ENCODE peak calls at places on chromosomes 11 and 22, in nine cellular contexts. B is left ventricle myocardium inferior, G is endodermal cell, Q is GM12865, Y is B cell, W is keratinocyte, L is suprapubic skin, I is HFFc6, K is progenitor cell of endocrine pancreas. U is an unnamed sample.

GRCh38 chr11:110184466-110184865 is 91.3 kb downstream of the ZC3H12C start:
- DNase-seq in L (no peak), W (no peak), Q (no peak), B (no peak), K (no peak), G (no peak), I (no peak), Y (no peak), U (no peak)

GRCh38 chr11:132062541-132062940 is 692.1 kb downstream of the NTM start:
- DNase-seq in G (no peak), W (no peak), I (no peak), K (no peak), Q (no peak), L (no peak), Y (no peak), B (no peak), U (no peak)

GRCh38 chr11:1919428-1920127 is at the start of gene TNNT3:
- DNase-seq in Y (no peak), B (no peak), I (no peak), L (peak; percentile 66), K (no peak), W (no peak), G (no peak), Q (no peak), U (no peak)

GRCh38 chr11:85725510-85726258 is 39.7 kb upstream of the CCDC89 start:
- DNase-seq in L (no peak), G (no peak), Q (no peak), K (no peak), Y (no peak), B (no peak), W (peak; percentile 61), I (peak; percentile 88), U (no peak)

GRCh38 chr11:120744016-120744994 is 232.8 kb downstream of the GRIK4 start:
- DNase-seq in I (no peak), K (no peak), B (no peak), W (no peak), Q (no peak), L (no peak), Y (no peak), G (no peak), U (no peak)

GRCh38 chr11:110345756-110346155 is 49.3 kb upstream of the RDX start:
- DNase-seq in G (no peak), W (no peak), L (no peak), Q (peak; percentile 83), B (no peak), K (no peak), I (no peak), Y (no peak), U (no peak)

GRCh38 chr11:73396985-73397384 is 20.8 kb downstream of the RELT start:
- DNase-seq in I (no peak), G (no peak), B (no peak), Q (no peak), W (no peak), Y (no peak), K (no peak), L (no peak), U (no peak)

GRCh38 chr11:114296190-114296978 is at the start of gene NNMT:
- DNase-seq in Y (no peak), B (peak; percentile 68), G (peak; percentile 20), L (peak; percentile 91), Q (no peak), W (no peak), I (peak; percentile 91), K (no peak), U (no peak)

GRCh38 chr11:44977493-44977984 is 26.9 kb upstream of the TP53I11 start:
- DNase-seq in L (no peak), G (peak; percentile 85), I (peak; percentile 10), B (no peak), Q (no peak), Y (no peak), W (no peak), K (no peak), U (peak; percentile 12)

GRCh38 chr22:48379371-48379770 is 1448.3 kb downstream of the BRD1 start:
- DNase-seq in I (no peak), G (peak; percentile 17), Q (no peak), K (no peak), Y (no peak), B (no peak), L (no peak), W (no peak), U (no peak)

GRCh38 chr11:18209058-18209457 is 27.5 kb downstream of the SAA4 start:
- DNase-seq in I (no peak), K (no peak), W (no peak), Y (no peak), G (no peak), L (no peak), B (no peak), Q (no peak), U (no peak)

GRCh38 chr11:18204220-18204619 is 31.6 kb downstream of the MRGPRX4 start:
- DNase-seq in W (no peak), K (no peak), L (no peak), Q (no peak), B (no peak), Y (no peak), I (no peak), G (no peak), U (no peak)

GRCh38 chr11:18204771-18205170 is 31.8 kb downstream of the SAA4 start:
- DNase-seq in Q (no peak), G (no peak), L (no peak), W (no peak), B (no peak), I (no peak), K (no peak), Y (no peak), U (no peak)

GRCh38 chr11:18203723-18204122 is 31.1 kb downstream of the MRGPRX4 start:
- DNase-seq in K (no peak), Q (peak; percentile 32), W (no peak), B (no peak), Y (no peak), I (no peak), L (no peak), G (peak; percentile 83), U (peak; percentile 22)
- TF ChIP-seq CTCF in K (peak; percentile 65), Q (peak; percentile 59), W (peak; percentile 61), B (peak; percentile 19), Y (no peak), I (peak; percentile 69), L (no peak), G (peak; percentile 81), U (peak; percentile 60)

GRCh38 chr11:69273571-69273970 is 20.4 kb upstream of the MYEOV start:
- DNase-seq in L (no peak), W (no peak), B (no peak), Q (no peak), K (no peak), Y (no peak), I (no peak), G (no peak), U (no peak)

GRCh38 chr11:69270929-69271328 is 23.0 kb upstream of the MYEOV start:
- DNase-seq in G (no peak), W (no peak), Q (no peak), B (no peak), K (no peak), L (no peak), I (no peak), Y (no peak), U (no peak)

GRCh38 chr11:69269926-69270697 is 23.8 kb upstream of the MYEOV start:
- DNase-seq in Q (no peak), B (no peak), L (no peak), Y (no peak), K (no peak), W (no peak), G (no peak), I (no peak), U (no peak)

GRCh38 chr11:69272961-69273461 is 20.9 kb upstream of the MYEOV start:
- DNase-seq in Y (no peak), I (no peak), L (no peak), Q (no peak), B (no peak), W (no peak), K (no peak), G (no peak), U (no peak)

GRCh38 chr11:69272055-69272454 is 21.9 kb upstream of the MYEOV start:
- DNase-seq in Y (no peak), K (no peak), B (no peak), G (no peak), W (no peak), Q (no peak), I (no peak), L (no peak), U (no peak)
- TF ChIP-seq CTCF in Y (no peak), K (no peak), B (no peak), G (no peak), W (no peak), Q (no peak), I (no peak), L (no peak), U (no peak)

GRCh38 chr11:22581354-22581753 is 44.3 kb downstream of the FANCF start:
- DNase-seq in I (no peak), G (no peak), K (no peak), W (no peak), Y (no peak), L (no peak), Q (no peak), B (no peak), U (no peak)

GRCh38 chr11:22582011-22582410 is 43.6 kb downstream of the FANCF start:
- DNase-seq in W (no peak), L (no peak), I (no peak), G (no peak), Q (no peak), B (no peak), K (no peak), Y (no peak), U (no peak)

GRCh38 chr11:22583963-22584492 is 41.6 kb downstream of the FANCF start:
- DNase-seq in G (peak; percentile 41), Y (no peak), B (no peak), W (no peak), K (no peak), I (no peak), L (no peak), Q (no peak), U (no peak)
- TF ChIP-seq CTCF in G (no peak), Y (no peak), B (no peak), W (no peak), K (no peak), I (no peak), L (no peak), Q (no peak), U (no peak)

GRCh38 chr11:102306817-102307814 is 10.2 kb upstream of the BIRC3 start:
- DNase-seq in G (no peak), K (no peak), B (no peak), I (no peak), Y (peak; percentile 79), Q (no peak), L (no peak), W (no peak), U (peak; percentile 53)

GRCh38 chr11:102304686-102305085 is 12.6 kb upstream of the BIRC3 start:
- DNase-seq in I (no peak), K (no peak), G (no peak), Q (no peak), W (no peak), Y (no peak), B (no peak), L (no peak), U (no peak)

GRCh38 chr11:102305352-102306047 is 11.8 kb upstream of the BIRC3 start:
- DNase-seq in W (no peak), I (no peak), B (no peak), Y (no peak), L (no peak), K (no peak), G (no peak), Q (no peak), U (no peak)

GRCh38 chr11:102309621-102310541 is 7.4 kb upstream of the BIRC3 start:
- DNase-seq in K (no peak), Y (no peak), Q (no peak), I (no peak), L (no peak), B (no peak), G (peak; percentile 84), W (no peak), U (peak; percentile 38)

GRCh38 chr11:102306048-102306575 is 11.2 kb upstream of the BIRC3 start:
- DNase-seq in G (no peak), Y (no peak), K (no peak), I (no peak), Q (no peak), L (no peak), W (peak; percentile 90), B (no peak), U (peak; percentile 38)
- TF ChIP-seq CTCF in G (peak; percentile 43), Y (no peak), K (no peak), I (peak; percentile 34), Q (no peak), L (peak; percentile 13), W (peak; percentile 41), B (no peak), U (peak; percentile 22)

U was measured in activated CD8-positive, alpha-beta T cell treated with anti-CD3 and anti-CD28 coated beads for 36 hours.